ENCODE peak calls at places on chromosome 7, in ten cellular contexts. One of them, this sample, is unnamed.

GRCh38 chr7:42338231-42339222 is 101.5 kb upstream of the GLI3 start:
- DNase-seq in GOT3: no peak
- DNase-seq in left cardiac atrium: no peak
- DNase-seq in AG09309: peak; percentile 98
- DNase-seq in stimulated activated CD8-positive, alpha-beta memory T cell treated with anti-CD3 and anti-CD28 coated beads, Interleukin-7, amount 100 ng/mL, for 4 hours: no peak
- DNase-seq in AG04449: no peak
- DNase-seq in SK-N-DZ: no peak
- DNase-seq in globus pallidus: no peak
- DNase-seq in activated T-cell treated with anti-CD3 and anti-CD28 coated beads for 1 hour: no peak
- DNase-seq in colonic mucosa: no peak
- DNase-seq in this sample: no peak

GRCh38 chr7:5231811-5232484 is 41.9 kb downstream of the WIPI2 start:
- DNase-seq in GOT3: no peak
- DNase-seq in left cardiac atrium: no peak
- DNase-seq in AG09309: no peak
- DNase-seq in stimulated activated CD8-positive, alpha-beta memory T cell treated with anti-CD3 and anti-CD28 coated beads, Interleukin-7, amount 100 ng/mL, for 4 hours: no peak
- DNase-seq in AG04449: no peak
- DNase-seq in SK-N-DZ: no peak
- DNase-seq in globus pallidus: no peak
- DNase-seq in activated T-cell treated with anti-CD3 and anti-CD28 coated beads for 1 hour: no peak
- DNase-seq in colonic mucosa: no peak
- DNase-seq in this sample: no peak

GRCh38 chr7:123131556-123132345 is 68.0 kb downstream of the SLC13A1 start:
- DNase-seq in GOT3: no peak
- DNase-seq in left cardiac atrium: no peak
- DNase-seq in AG09309: no peak
- DNase-seq in stimulated activated CD8-positive, alpha-beta memory T cell treated with anti-CD3 and anti-CD28 coated beads, Interleukin-7, amount 100 ng/mL, for 4 hours: no peak
- DNase-seq in AG04449: no peak
- DNase-seq in SK-N-DZ: no peak
- DNase-seq in globus pallidus: no peak
- DNase-seq in activated T-cell treated with anti-CD3 and anti-CD28 coated beads for 1 hour: no peak
- DNase-seq in colonic mucosa: no peak
- DNase-seq in this sample: no peak

GRCh38 chr7:50706469-50706937 is 76.2 kb downstream of the GRB10 start:
- DNase-seq in GOT3: no peak
- DNase-seq in left cardiac atrium: no peak
- DNase-seq in AG09309: no peak
- DNase-seq in stimulated activated CD8-positive, alpha-beta memory T cell treated with anti-CD3 and anti-CD28 coated beads, Interleukin-7, amount 100 ng/mL, for 4 hours: no peak
- DNase-seq in AG04449: no peak
- DNase-seq in SK-N-DZ: no peak
- DNase-seq in globus pallidus: no peak
- DNase-seq in activated T-cell treated with anti-CD3 and anti-CD28 coated beads for 1 hour: no peak
- DNase-seq in colonic mucosa: no peak
- DNase-seq in this sample: no peak

GRCh38 chr7:76220185-76221057 is 18.7 kb downstream of the SRRM3 start:
- DNase-seq in GOT3: no peak
- DNase-seq in left cardiac atrium: peak; percentile 37
- DNase-seq in AG09309: no peak
- DNase-seq in stimulated activated CD8-positive, alpha-beta memory T cell treated with anti-CD3 and anti-CD28 coated beads, Interleukin-7, amount 100 ng/mL, for 4 hours: no peak
- DNase-seq in AG04449: no peak
- DNase-seq in SK-N-DZ: peak; percentile 63
- DNase-seq in globus pallidus: peak; percentile 23
- DNase-seq in activated T-cell treated with anti-CD3 and anti-CD28 coated beads for 1 hour: no peak
- DNase-seq in colonic mucosa: no peak
- DNase-seq in this sample: no peak

GRCh38 chr7:129401968-129402860 is 32.0 kb upstream of the STRIP2 start:
- DNase-seq in GOT3: no peak
- DNase-seq in left cardiac atrium: no peak
- DNase-seq in AG09309: no peak
- DNase-seq in stimulated activated CD8-positive, alpha-beta memory T cell treated with anti-CD3 and anti-CD28 coated beads, Interleukin-7, amount 100 ng/mL, for 4 hours: no peak
- DNase-seq in AG04449: no peak
- DNase-seq in SK-N-DZ: no peak
- DNase-seq in globus pallidus: no peak
- DNase-seq in activated T-cell treated with anti-CD3 and anti-CD28 coated beads for 1 hour: no peak
- DNase-seq in colonic mucosa: no peak
- DNase-seq in this sample: no peak

GRCh38 chr7:152664636-152665035 is 11.3 kb downstream of the XRCC2 start:
- DNase-seq in GOT3: no peak
- DNase-seq in left cardiac atrium: no peak
- DNase-seq in AG09309: no peak
- DNase-seq in stimulated activated CD8-positive, alpha-beta memory T cell treated with anti-CD3 and anti-CD28 coated beads, Interleukin-7, amount 100 ng/mL, for 4 hours: no peak
- DNase-seq in AG04449: no peak
- DNase-seq in SK-N-DZ: peak; percentile 10
- DNase-seq in globus pallidus: no peak
- DNase-seq in activated T-cell treated with anti-CD3 and anti-CD28 coated beads for 1 hour: no peak
- DNase-seq in colonic mucosa: no peak
- DNase-seq in this sample: no peak

GRCh38 chr7:112266595-112267270 is 60.2 kb downstream of the ZNF277 start:
- DNase-seq in GOT3: no peak
- DNase-seq in left cardiac atrium: no peak
- DNase-seq in AG09309: peak; percentile 34
- DNase-seq in stimulated activated CD8-positive, alpha-beta memory T cell treated with anti-CD3 and anti-CD28 coated beads, Interleukin-7, amount 100 ng/mL, for 4 hours: no peak
- DNase-seq in AG04449: no peak
- DNase-seq in SK-N-DZ: no peak
- DNase-seq in globus pallidus: no peak
- DNase-seq in activated T-cell treated with anti-CD3 and anti-CD28 coated beads for 1 hour: no peak
- DNase-seq in colonic mucosa: no peak
- DNase-seq in this sample: no peak

GRCh38 chr7:93442478-93443224 is 131.9 kb downstream of the CALCR start:
- DNase-seq in GOT3: no peak
- DNase-seq in left cardiac atrium: no peak
- DNase-seq in AG09309: no peak
- DNase-seq in stimulated activated CD8-positive, alpha-beta memory T cell treated with anti-CD3 and anti-CD28 coated beads, Interleukin-7, amount 100 ng/mL, for 4 hours: no peak
- DNase-seq in AG04449: no peak
- DNase-seq in SK-N-DZ: peak; percentile 43
- DNase-seq in globus pallidus: no peak
- DNase-seq in activated T-cell treated with anti-CD3 and anti-CD28 coated beads for 1 hour: no peak
- DNase-seq in colonic mucosa: peak; percentile 27
- DNase-seq in this sample: no peak